ENCODE peak calls at places on chromosome 9, in five cellular contexts. One of them, this sample, is unnamed.

GRCh38 chr9:38315085-38315595 is 77.4 kb upstream of the ALDH1B1 start:
- DNase-seq in spleen: no peak
- DNase-seq in omental fat pad: no peak
- DNase-seq in lower leg skin: no peak
- DNase-seq in dorsolateral prefrontal cortex: no peak
- DNase-seq in this sample: peak; percentile 59

GRCh38 chr9:35914307-35914807 is 5.1 kb downstream of the SPAAR start:
- DNase-seq in omental fat pad: no peak
- DNase-seq in spleen: peak; percentile 86
- DNase-seq in lower leg skin: no peak
- DNase-seq in dorsolateral prefrontal cortex: no peak
- DNase-seq in this sample: no peak

GRCh38 chr9:82022121-82022520 is 33.5 kb downstream of the SPATA31D1 start:
- DNase-seq in omental fat pad: no peak
- DNase-seq in dorsolateral prefrontal cortex: no peak
- DNase-seq in lower leg skin: no peak
- DNase-seq in spleen: no peak
- DNase-seq in this sample: no peak

GRCh38 chr9:112012026-112012902 is 115.7 kb downstream of the UGCG start:
- DNase-seq in dorsolateral prefrontal cortex: peak; percentile 61
- DNase-seq in spleen: no peak
- DNase-seq in lower leg skin: peak; percentile 50
- DNase-seq in omental fat pad: peak; percentile 45
- DNase-seq in this sample: no peak

GRCh38 chr9:112404367-112404979 is 24.6 kb downstream of the HSDL2 start:
- DNase-seq in dorsolateral prefrontal cortex: no peak
- DNase-seq in omental fat pad: no peak
- DNase-seq in lower leg skin: no peak
- DNase-seq in spleen: no peak
- DNase-seq in this sample: no peak

GRCh38 chr9:99778829-99779228 is 42.9 kb upstream of the NR4A3 start:
- DNase-seq in omental fat pad: no peak
- DNase-seq in dorsolateral prefrontal cortex: no peak
- DNase-seq in lower leg skin: no peak
- DNase-seq in spleen: no peak
- DNase-seq in this sample: no peak

GRCh38 chr9:70488793-70489105 is 74.3 kb upstream of the KLF9 start:
- DNase-seq in spleen: no peak
- DNase-seq in lower leg skin: peak; percentile 67
- DNase-seq in omental fat pad: no peak
- DNase-seq in dorsolateral prefrontal cortex: no peak
- DNase-seq in this sample: no peak

GRCh38 chr9:69976165-69976564 is 67.5 kb upstream of the MAMDC2 start:
- DNase-seq in spleen: no peak
- DNase-seq in omental fat pad: no peak
- DNase-seq in dorsolateral prefrontal cortex: no peak
- DNase-seq in lower leg skin: no peak
- DNase-seq in this sample: no peak

GRCh38 chr9:124018731-124019697 is 7.4 kb downstream of the LHX2 start:
- DNase-seq in dorsolateral prefrontal cortex: no peak
- DNase-seq in omental fat pad: no peak
- DNase-seq in lower leg skin: no peak
- DNase-seq in spleen: no peak
- DNase-seq in this sample: no peak

DNA sequence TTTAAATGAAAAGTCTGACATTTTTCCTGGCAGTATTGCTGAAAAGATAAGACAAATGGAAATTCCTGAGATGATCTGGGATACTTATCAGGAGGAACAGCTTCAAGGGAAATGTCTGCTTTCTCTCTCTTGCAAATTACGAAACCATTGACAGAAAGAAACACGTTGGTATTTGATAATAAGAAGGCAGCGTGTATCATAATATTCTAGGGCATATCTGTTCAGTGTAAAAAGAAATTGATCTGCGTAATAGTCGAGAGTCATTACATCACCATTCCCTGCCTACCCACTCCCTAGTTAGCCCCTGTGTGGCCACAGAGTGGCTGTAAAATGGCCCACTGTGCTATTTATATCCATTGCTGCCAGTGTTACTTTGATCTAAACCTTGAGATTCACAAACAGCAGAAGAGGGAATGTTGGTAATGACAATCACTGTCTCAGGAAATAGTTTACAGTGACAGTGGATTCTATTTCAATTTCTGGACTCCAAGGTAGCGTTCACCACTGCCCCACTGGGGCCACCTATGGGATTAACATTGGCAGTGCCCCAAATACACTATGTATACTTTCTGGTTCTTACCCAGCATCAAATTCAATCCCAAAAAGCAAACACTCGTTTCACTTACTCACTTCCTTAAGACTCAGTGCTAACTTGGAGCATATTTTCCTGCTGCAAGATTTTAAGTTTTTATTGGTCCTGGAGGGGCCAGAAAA is 133.4 kb upstream of the GAS1 start:
- DNase-seq in spleen: no peak
- DNase-seq in dorsolateral prefrontal cortex: no peak
- DNase-seq in omental fat pad: no peak
- DNase-seq in lower leg skin: no peak
- DNase-seq in this sample: no peak
- TF ChIP-seq CTCF in spleen: no peak
- TF ChIP-seq CTCF in dorsolateral prefrontal cortex: no peak
- TF ChIP-seq CTCF in omental fat pad: no peak
- TF ChIP-seq CTCF in lower leg skin: no peak
- TF ChIP-seq CTCF in this sample: peak; percentile 55

GRCh38 chr9:114680266-114681011 is 1.6 kb downstream of the TEX48 start:
- DNase-seq in dorsolateral prefrontal cortex: no peak
- DNase-seq in omental fat pad: no peak
- DNase-seq in lower leg skin: no peak
- DNase-seq in spleen: no peak
- DNase-seq in this sample: no peak
- TF ChIP-seq CTCF in dorsolateral prefrontal cortex: no peak
- TF ChIP-seq CTCF in omental fat pad: no peak
- TF ChIP-seq CTCF in lower leg skin: no peak
- TF ChIP-seq CTCF in spleen: no peak
- TF ChIP-seq CTCF in this sample: no peak

DNA sequence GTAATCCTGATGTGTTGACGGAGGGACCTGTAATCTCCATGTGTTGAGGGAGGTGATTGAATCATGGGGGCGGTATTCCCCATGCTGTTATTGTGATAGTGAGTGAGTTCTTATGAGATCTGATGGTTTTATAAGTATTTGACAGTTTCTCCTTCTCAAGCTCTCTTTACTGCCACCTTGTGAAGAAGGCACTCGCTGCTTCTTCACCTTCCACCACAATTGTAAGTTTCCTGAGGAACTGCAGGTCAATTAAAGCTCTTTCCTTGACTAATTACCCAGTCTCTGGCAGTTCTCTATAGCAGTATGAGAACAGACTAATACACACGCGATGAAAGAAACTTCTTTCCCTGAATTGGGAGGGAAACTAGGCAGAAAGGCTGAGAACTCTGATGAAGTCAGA is 141.1 kb upstream of the RAD23B start:
- DNase-seq in lower leg skin: no peak
- DNase-seq in spleen: no peak
- DNase-seq in dorsolateral prefrontal cortex: no peak
- DNase-seq in omental fat pad: no peak
- DNase-seq in this sample: no peak
- TF ChIP-seq CTCF in lower leg skin: no peak
- TF ChIP-seq CTCF in spleen: no peak
- TF ChIP-seq CTCF in dorsolateral prefrontal cortex: no peak
- TF ChIP-seq CTCF in omental fat pad: no peak
- TF ChIP-seq CTCF in this sample: peak; percentile 58

GRCh38 chr9:22990349-22990748 is 543.7 kb downstream of the DMRTA1 start:
- DNase-seq in spleen: no peak
- DNase-seq in dorsolateral prefrontal cortex: no peak
- DNase-seq in lower leg skin: no peak
- DNase-seq in omental fat pad: no peak
- DNase-seq in this sample: no peak

DNA sequence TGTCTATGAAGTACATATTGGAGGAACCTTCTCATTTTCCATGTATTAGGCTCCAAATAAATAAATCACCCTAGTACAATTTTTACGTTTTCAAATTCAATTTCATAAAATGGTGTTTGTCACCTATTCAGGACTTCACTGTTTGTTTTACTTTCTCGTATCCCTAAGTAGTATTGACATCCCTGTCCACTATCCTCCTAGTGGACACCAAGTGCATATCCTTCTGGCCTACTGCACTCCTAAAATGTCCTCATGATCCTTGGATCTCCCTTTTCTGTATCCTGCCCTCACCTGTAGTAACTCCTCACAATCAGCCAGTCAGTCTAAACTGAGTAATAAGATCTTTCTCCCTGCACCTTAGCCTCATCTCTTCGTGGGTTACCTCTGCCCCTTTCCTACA is 539.9 kb downstream of the DMRTA1 start:
- DNase-seq in dorsolateral prefrontal cortex: no peak
- DNase-seq in omental fat pad: no peak
- DNase-seq in spleen: no peak
- DNase-seq in lower leg skin: no peak
- DNase-seq in this sample: no peak
- TF ChIP-seq CTCF in dorsolateral prefrontal cortex: no peak
- TF ChIP-seq CTCF in omental fat pad: no peak
- TF ChIP-seq CTCF in spleen: no peak
- TF ChIP-seq CTCF in lower leg skin: no peak
- TF ChIP-seq CTCF in this sample: no peak